ENCODE peak calls at places on chromosomes 11 and 22, in seven cellular contexts. D is lower lobe of right lung, C is HL-60, X is GM23338, H is GM10248, Z is osteoblast, V is osteocyte. N is an unnamed sample.

GRCh38 chr22:37007666-37008065 is 11.6 kb downstream of the TST start:
- DNase-seq in D (no peak), C (no peak), X (peak; percentile 46), H (no peak), Z (no peak), V (no peak), N (no peak)

GRCh38 chr11:119237515-119237914 is 31.4 kb downstream of the CBL start:
- DNase-seq in D (no peak), C (no peak), X (no peak), H (no peak), Z (no peak), V (no peak), N (no peak)

GRCh38 chr11:64765841-64766682 is 6.3 kb upstream of the PYGM start:
- DNase-seq in D (no peak), C (no peak), X (peak; percentile 51), H (peak; percentile 6), Z (peak; percentile 39), V (no peak), N (no peak)

GRCh38 chr11:121890377-121890776 is 225.6 kb downstream of the BLID start:
- DNase-seq in D (no peak), C (no peak), X (no peak), H (no peak), Z (peak; percentile 52), V (no peak), N (no peak)

GRCh38 chr11:86091566-86091965 is 22.7 kb upstream of the PICALM start:
- DNase-seq in D (no peak), C (no peak), X (no peak), H (no peak), Z (no peak), V (no peak), N (no peak)

GRCh38 chr11:131136476-131136875 is 220.2 kb upstream of the SNX19 start:
- DNase-seq in D (no peak), C (no peak), X (no peak), H (no peak), Z (no peak), V (no peak), N (no peak)

GRCh38 chr11:61949169-61950034 is 749 bp upstream of the BEST1 start:
- DNase-seq in D (peak; percentile 77), C (no peak), X (peak; percentile 88), H (no peak), Z (peak; percentile 98), V (peak; percentile 89), N (no peak)

GRCh38 chr11:80315263-80315662 is 874.4 kb upstream of the TENM4 start:
- DNase-seq in D (no peak), C (no peak), X (no peak), H (no peak), Z (no peak), V (no peak), N (no peak)

GRCh38 chr11:29040489-29040888 is 932.3 kb downstream of the METTL15 start:
- DNase-seq in D (no peak), C (no peak), X (no peak), H (no peak), Z (no peak), V (no peak), N (no peak)

GRCh38 chr22:31055322-31056159 is 25.6 kb upstream of the SMTN start:
- DNase-seq in D (peak; percentile 92), C (no peak), X (peak; percentile 60), H (no peak), Z (peak; percentile 96), V (peak; percentile 84), N (no peak)

GRCh38 chr22:47396515-47396914 is 634.1 kb downstream of the TBC1D22A start:
- DNase-seq in D (no peak), C (no peak), X (no peak), H (no peak), Z (peak; percentile 79), V (no peak), N (no peak)

GRCh38 chr22:46105494-46106278 is 44.6 kb upstream of the PPARA start:
- DNase-seq in D (no peak), C (no peak), X (no peak), H (no peak), Z (peak; percentile 95), V (peak; percentile 89), N (no peak)

GRCh38 chr11:72799441-72799840 is 5.6 kb upstream of the STARD10 start:
- DNase-seq in D (no peak), C (no peak), X (no peak), H (no peak), Z (no peak), V (no peak), N (no peak)

GRCh38 chr11:11966826-11967668 is 41.4 kb downstream of the DKK3 start:
- DNase-seq in D (peak; percentile 78), C (peak; percentile 69), X (peak; percentile 88), H (peak; percentile 87), Z (peak; percentile 94), V (no peak), N (peak; percentile 42)

GRCh38 chr11:19405966-19406365 is 165.2 kb upstream of the E2F8 start:
- DNase-seq in D (no peak), C (no peak), X (no peak), H (no peak), Z (no peak), V (no peak), N (no peak)

GRCh38 chr11:118606157-118606843 is 1.1 kb upstream of the PHLDB1 start:
- DNase-seq in D (no peak), C (no peak), X (peak; percentile 46), H (no peak), Z (no peak), V (no peak), N (no peak)

GRCh38 chr22:46386312-46386711 is 50.8 kb downstream of the TRMU start:
- DNase-seq in D (no peak), C (no peak), X (peak; percentile 55), H (no peak), Z (no peak), V (no peak), N (no peak)

GRCh38 chr11:121721961-121722360 is 269.2 kb upstream of the SORL1-AS1 start:
- DNase-seq in D (no peak), C (no peak), X (no peak), H (no peak), Z (no peak), V (no peak), N (no peak)

GRCh38 chr11:76810151-76810853 is 27.1 kb downstream of the TSKU start:
- DNase-seq in D (no peak), C (peak; percentile 40), X (no peak), H (peak; percentile 41), Z (peak; percentile 85), V (peak; percentile 70), N (no peak)

GRCh38 chr22:32050678-32051515 is 7.8 kb downstream of the SLC5A1 start:
- DNase-seq in D (no peak), C (peak; percentile 76), X (peak; percentile 58), H (peak; percentile 34), Z (peak; percentile 85), V (no peak), N (no peak)

GRCh38 chr11:113690619-113691569 is 15.2 kb downstream of the TMPRSS5 start:
- DNase-seq in D (peak; percentile 68), C (peak; percentile 21), X (peak; percentile 83), H (peak; percentile 44), Z (peak; percentile 99), V (peak; percentile 85), N (no peak)

GRCh38 chr22:42887523-42888507 is 30.7 kb upstream of the ARFGAP3 start:
- DNase-seq in D (no peak), C (no peak), X (no peak), H (no peak), Z (peak; percentile 78), V (no peak), N (no peak)

GRCh38 chr11:86046111-86046510 is 22.8 kb downstream of the PICALM start:
- DNase-seq in D (no peak), C (no peak), X (no peak), H (no peak), Z (no peak), V (no peak), N (no peak)

GRCh38 chr11:94895971-94896370 is 77.4 kb downstream of the CWC15 start:
- DNase-seq in D (no peak), C (no peak), X (no peak), H (no peak), Z (no peak), V (no peak), N (no peak)

GRCh38 chr11:19963697-19964340 is 196.5 kb downstream of the DBX1 start:
- DNase-seq in D (no peak), C (no peak), X (no peak), H (no peak), Z (no peak), V (no peak), N (no peak)

GRCh38 chr11:117643606-117644300 is 153.3 kb downstream of the DSCAML1 start:
- DNase-seq in D (no peak), C (no peak), X (no peak), H (no peak), Z (no peak), V (no peak), N (no peak)

GRCh38 chr22:36156515-36157419 is 3.8 kb downstream of the APOL3 start:
- DNase-seq in D (peak; percentile 77), C (no peak), X (peak; percentile 72), H (no peak), Z (peak; percentile 83), V (no peak), N (no peak)

GRCh38 chr11:72828692-72829101 is 14.5 kb downstream of the ATG16L2 start:
- DNase-seq in D (peak; percentile 30), C (no peak), X (no peak), H (no peak), Z (peak; percentile 71), V (no peak), N (no peak)

GRCh38 chr11:119476666-119477331 is 53.8 kb upstream of the THY1 start:
- DNase-seq in D (no peak), C (no peak), X (no peak), H (no peak), Z (no peak), V (peak; percentile 75), N (no peak)

GRCh38 chr11:10857604-10858504 is at the start of gene ZBED5:
- DNase-seq in D (peak; percentile 97), C (peak; percentile 96), X (peak; percentile 99), H (peak; percentile 94), Z (peak; percentile 94), V (peak; percentile 98), N (peak; percentile 93)
- TF ChIP-seq CTCF in D (peak; percentile 30), C (no peak), X (no peak), H (peak; percentile 26), Z (no peak), V (no peak), N (no peak)

DNA sequence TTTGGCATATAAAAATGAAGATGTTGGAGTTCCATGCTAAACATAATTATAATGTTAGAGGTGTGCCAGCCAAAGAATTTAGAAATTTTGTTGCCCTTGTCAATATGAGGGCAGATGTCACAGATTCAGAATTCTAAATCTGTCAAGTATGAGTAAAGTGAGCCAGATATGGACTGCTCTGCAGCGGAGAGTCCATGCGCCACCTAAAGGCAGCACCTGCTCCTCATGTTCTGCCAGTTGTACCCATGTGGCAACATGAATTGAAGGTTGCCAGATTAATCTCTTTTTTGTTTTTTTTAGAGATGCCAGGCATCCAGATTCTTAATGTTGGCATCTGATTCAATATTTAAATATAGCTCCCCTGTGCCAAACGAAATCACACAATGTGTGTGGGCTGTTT is 678.6 kb upstream of the ANO5 start:
- DNase-seq in D (no peak), C (no peak), X (peak; percentile 36), H (no peak), Z (no peak), V (no peak), N (no peak)
- TF ChIP-seq CTCF in D (no peak), C (peak; percentile 28), X (peak; percentile 81), H (peak; percentile 7), Z (no peak), V (no peak), N (no peak)

GRCh38 chr22:19036523-19037273 is 85.5 kb downstream of the DGCR2 start:
- DNase-seq in D (peak; percentile 38), C (peak; percentile 31), X (peak; percentile 55), H (peak; percentile 14), Z (peak; percentile 76), V (no peak), N (no peak)
- TF ChIP-seq CTCF in D (no peak), C (no peak), X (peak; percentile 46), H (no peak), Z (peak; percentile 8), V (no peak), N (no peak)

GRCh38 chr11:132804258-132804657 is 728.0 kb downstream of the OPCML start:
- DNase-seq in D (no peak), C (no peak), X (no peak), H (no peak), Z (no peak), V (no peak), N (no peak)
- TF ChIP-seq CTCF in D (no peak), C (no peak), X (no peak), H (no peak), Z (no peak), V (no peak), N (no peak)